ENCODE peak calls at places on chromosomes 16 and 17, in eight cellular contexts. R is cardiac muscle cell, O is GM04503, C is hypothalamus, L is fibroblast of lung, V is GM23248, J is fibroblast of the aortic adventitia, S is iris pigment epithelial cell. D is an unnamed sample.

GRCh38 chr16:67470314-67470713 is 10.6 kb downstream of the ATP6V0D1 start:
- DNase-seq in S (no peak), O (no peak), L (no peak), J (no peak), C (peak; percentile 34), V (no peak), R (peak; percentile 50), D (no peak)

GRCh38 chr17:13833921-13834320 is 232.2 kb upstream of the HS3ST3A1 start:
- DNase-seq in O (no peak), V (no peak), S (peak; percentile 15), L (peak; percentile 58), C (no peak), R (no peak), J (no peak), D (peak; percentile 50)

GRCh38 chr17:15894258-15894657 is 50.7 kb upstream of the ADORA2B start:
- DNase-seq in J (no peak), V (no peak), S (no peak), R (no peak), L (no peak), O (no peak), C (no peak), D (no peak)

GRCh38 chr17:1762906-1763829 is 1.3 kb downstream of the SERPINF1 start:
- DNase-seq in J (peak; percentile 93), L (peak; percentile 72), C (no peak), R (no peak), O (peak; percentile 41), V (peak; percentile 81), S (peak; percentile 75), D (peak; percentile 65)

GRCh38 chr16:8572919-8573724 is 17.2 kb downstream of the TMEM114 start:
- DNase-seq in L (peak; percentile 30), O (peak; percentile 3), C (no peak), R (peak; percentile 41), J (peak; percentile 65), S (peak; percentile 54), V (peak; percentile 77), D (peak; percentile 12)

GRCh38 chr17:75238684-75239191 is 22.7 kb downstream of the GGA3 start:
- DNase-seq in O (no peak), J (peak; percentile 64), R (peak; percentile 68), S (peak; percentile 75), L (peak; percentile 58), C (no peak), V (peak; percentile 81), D (peak; percentile 30)

GRCh38 chr16:21150375-21151001 is at the start of gene DNAH3:
- DNase-seq in C (no peak), V (no peak), J (no peak), R (no peak), L (no peak), S (no peak), O (no peak), D (no peak)

GRCh38 chr17:40577611-40578065 is 12.4 kb upstream of the CCR7 start:
- DNase-seq in C (no peak), J (no peak), V (no peak), R (no peak), S (no peak), O (no peak), L (no peak), D (no peak)

GRCh38 chr17:51850206-51850605 is 308.3 kb downstream of the CA10 start:
- DNase-seq in R (no peak), J (no peak), V (no peak), C (no peak), L (no peak), O (no peak), S (no peak), D (no peak)

GRCh38 chr16:4692460-4693295 is 684 bp upstream of the NUDT16L1 start:
- DNase-seq in L (no peak), C (no peak), J (peak; percentile 7), V (peak; percentile 27), O (no peak), R (no peak), S (no peak), D (no peak)

GRCh38 chr17:9958586-9959281 is 53.7 kb upstream of the RCVRN start:
- DNase-seq in O (no peak), J (no peak), L (no peak), R (peak; percentile 11), V (no peak), S (no peak), C (no peak), D (no peak)

GRCh38 chr17:51487947-51488346 is 227.6 kb downstream of the UTP18 start:
- DNase-seq in C (no peak), V (peak; percentile 10), O (no peak), J (no peak), R (peak; percentile 40), S (no peak), L (no peak), D (no peak)

D was measured in astrocyte.